ENCODE peak calls at places on chromosome 17, in six cellular contexts. One of them, this sample, is unnamed.

GRCh38 chr17:14739656-14740431 is 439.0 kb downstream of the HS3ST3B1 start:
- DNase-seq in cardiac fibroblast: no peak
- DNase-seq in IMR-90: no peak
- DNase-seq in choroid plexus epithelial cell: no peak
- DNase-seq in NB4: peak; percentile 44
- DNase-seq in A673: no peak
- DNase-seq in this sample: no peak

GRCh38 chr17:2250140-2251095 is 53.2 kb downstream of the SMG6 start:
- DNase-seq in cardiac fibroblast: no peak
- DNase-seq in IMR-90: peak; percentile 58
- DNase-seq in choroid plexus epithelial cell: no peak
- DNase-seq in NB4: no peak
- DNase-seq in A673: no peak
- DNase-seq in this sample: no peak

GRCh38 chr17:82345151-82345976 is 11.8 kb upstream of the SECTM1 start:
- DNase-seq in cardiac fibroblast: no peak
- DNase-seq in IMR-90: no peak
- DNase-seq in choroid plexus epithelial cell: no peak
- DNase-seq in NB4: no peak
- DNase-seq in A673: no peak
- DNase-seq in this sample: no peak

GRCh38 chr17:75610103-75610984 is 22.7 kb downstream of the MYO15B start:
- DNase-seq in cardiac fibroblast: no peak
- DNase-seq in IMR-90: no peak
- DNase-seq in choroid plexus epithelial cell: no peak
- DNase-seq in NB4: no peak
- DNase-seq in A673: no peak
- DNase-seq in this sample: no peak

GRCh38 chr17:60535382-60536279 is 9.6 kb upstream of the APPBP2 start:
- DNase-seq in cardiac fibroblast: peak; percentile 21
- DNase-seq in IMR-90: peak; percentile 98
- DNase-seq in choroid plexus epithelial cell: peak; percentile 94
- DNase-seq in NB4: no peak
- DNase-seq in A673: no peak
- DNase-seq in this sample: no peak

GRCh38 chr17:82304826-82305726 is 12.3 kb downstream of the CD7 start:
- DNase-seq in cardiac fibroblast: no peak
- DNase-seq in IMR-90: no peak
- DNase-seq in choroid plexus epithelial cell: no peak
- DNase-seq in NB4: no peak
- DNase-seq in A673: no peak
- DNase-seq in this sample: no peak

GRCh38 chr17:7888184-7888920 is at the start of gene CHD3:
- DNase-seq in cardiac fibroblast: peak; percentile 26
- DNase-seq in IMR-90: peak; percentile 21
- DNase-seq in choroid plexus epithelial cell: peak; percentile 50
- DNase-seq in NB4: no peak
- DNase-seq in A673: peak; percentile 10
- DNase-seq in this sample: no peak

GRCh38 chr17:36673637-36674277 is 72.4 kb downstream of the MRM1 start:
- DNase-seq in cardiac fibroblast: no peak
- DNase-seq in IMR-90: no peak
- DNase-seq in choroid plexus epithelial cell: no peak
- DNase-seq in NB4: no peak
- DNase-seq in A673: no peak
- DNase-seq in this sample: no peak

GRCh38 chr17:78174870-78175642 is 6.7 kb downstream of the SYNGR2 start:
- DNase-seq in cardiac fibroblast: no peak
- DNase-seq in IMR-90: no peak
- DNase-seq in choroid plexus epithelial cell: no peak
- DNase-seq in NB4: no peak
- DNase-seq in A673: no peak
- DNase-seq in this sample: no peak
- TF ChIP-seq CTCF in cardiac fibroblast: no peak
- TF ChIP-seq CTCF in IMR-90: no peak
- TF ChIP-seq CTCF in choroid plexus epithelial cell: peak; percentile 22
- TF ChIP-seq CTCF in NB4: no peak
- TF ChIP-seq CTCF in A673: no peak
- TF ChIP-seq CTCF in this sample: peak; percentile 17

GRCh38 chr17:35433075-35433894 is 985 bp upstream of the SLFN12 start:
- DNase-seq in cardiac fibroblast: peak; percentile 99
- DNase-seq in IMR-90: peak; percentile 100
- DNase-seq in choroid plexus epithelial cell: peak; percentile 100
- DNase-seq in NB4: peak; percentile 98
- DNase-seq in A673: peak; percentile 93
- DNase-seq in this sample: peak; percentile 42
- TF ChIP-seq CTCF in cardiac fibroblast: peak; percentile 46
- TF ChIP-seq CTCF in IMR-90: peak; percentile 31
- TF ChIP-seq CTCF in choroid plexus epithelial cell: peak; percentile 57
- TF ChIP-seq CTCF in NB4: no peak
- TF ChIP-seq CTCF in A673: no peak
- TF ChIP-seq CTCF in this sample: peak; percentile 21

GRCh38 chr17:47853616-47854015 is 2.7 kb upstream of the SP6 start:
- DNase-seq in cardiac fibroblast: no peak
- DNase-seq in IMR-90: no peak
- DNase-seq in choroid plexus epithelial cell: no peak
- DNase-seq in NB4: no peak
- DNase-seq in A673: no peak
- DNase-seq in this sample: no peak

GRCh38 chr17:47851764-47852112 is 775 bp upstream of the SP6 start:
- DNase-seq in cardiac fibroblast: no peak
- DNase-seq in IMR-90: no peak
- DNase-seq in choroid plexus epithelial cell: no peak
- DNase-seq in NB4: no peak
- DNase-seq in A673: no peak
- DNase-seq in this sample: no peak

GRCh38 chr17:47850373-47850691 is 631 bp downstream of the SP6 start:
- DNase-seq in cardiac fibroblast: no peak
- DNase-seq in IMR-90: no peak
- DNase-seq in choroid plexus epithelial cell: no peak
- DNase-seq in NB4: no peak
- DNase-seq in A673: no peak
- DNase-seq in this sample: no peak

GRCh38 chr17:47850692-47851573 is at the start of gene SP6:
- DNase-seq in cardiac fibroblast: peak; percentile 48
- DNase-seq in IMR-90: peak; percentile 51
- DNase-seq in choroid plexus epithelial cell: peak; percentile 34
- DNase-seq in NB4: peak; percentile 34
- DNase-seq in A673: no peak
- DNase-seq in this sample: peak; percentile 70

GRCh38 chr17:47852113-47852949 is 1.4 kb upstream of the SP6 start:
- DNase-seq in cardiac fibroblast: no peak
- DNase-seq in IMR-90: no peak
- DNase-seq in choroid plexus epithelial cell: peak; percentile 13
- DNase-seq in NB4: no peak
- DNase-seq in A673: no peak
- DNase-seq in this sample: no peak
- TF ChIP-seq CTCF in cardiac fibroblast: no peak
- TF ChIP-seq CTCF in IMR-90: no peak
- TF ChIP-seq CTCF in choroid plexus epithelial cell: no peak
- TF ChIP-seq CTCF in NB4: no peak
- TF ChIP-seq CTCF in A673: no peak
- TF ChIP-seq CTCF in this sample: no peak

GRCh38 chr17:31533546-31534155 is 142.2 kb downstream of the RAB11FIP4 start:
- DNase-seq in cardiac fibroblast: peak; percentile 76
- DNase-seq in IMR-90: peak; percentile 88
- DNase-seq in choroid plexus epithelial cell: peak; percentile 71
- DNase-seq in NB4: peak; percentile 70
- DNase-seq in A673: peak; percentile 41
- DNase-seq in this sample: peak; percentile 56
- TF ChIP-seq CTCF in cardiac fibroblast: no peak
- TF ChIP-seq CTCF in IMR-90: peak; percentile 56
- TF ChIP-seq CTCF in choroid plexus epithelial cell: peak; percentile 34
- TF ChIP-seq CTCF in NB4: peak; percentile 59
- TF ChIP-seq CTCF in A673: peak; percentile 47
- TF ChIP-seq CTCF in this sample: peak; percentile 41

DNA sequence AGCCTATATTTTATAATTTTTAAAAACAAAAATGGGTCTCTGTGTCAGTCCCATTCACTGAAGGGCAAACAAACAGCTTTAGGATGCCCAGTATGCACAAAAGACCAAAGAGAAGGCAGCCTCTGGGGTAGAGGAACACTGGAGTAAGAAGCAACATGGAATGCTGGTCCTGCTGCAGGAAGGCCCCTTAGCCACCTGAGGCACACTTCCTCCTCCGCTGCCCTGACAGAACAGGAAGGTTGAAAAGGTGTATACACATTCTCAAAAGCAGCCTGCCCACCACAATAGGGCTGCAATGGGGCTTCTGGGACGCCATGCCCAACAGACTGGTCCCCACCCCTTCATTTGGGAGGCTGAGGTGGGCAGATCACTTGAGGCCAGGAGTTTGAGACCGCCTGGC is 19.5 kb downstream of the TOM1L2 start:
- DNase-seq in cardiac fibroblast: no peak
- DNase-seq in IMR-90: no peak
- DNase-seq in choroid plexus epithelial cell: no peak
- DNase-seq in NB4: no peak
- DNase-seq in A673: no peak
- DNase-seq in this sample: no peak
- TF ChIP-seq CTCF in cardiac fibroblast: no peak
- TF ChIP-seq CTCF in IMR-90: no peak
- TF ChIP-seq CTCF in choroid plexus epithelial cell: no peak
- TF ChIP-seq CTCF in NB4: no peak
- TF ChIP-seq CTCF in A673: no peak
- TF ChIP-seq CTCF in this sample: no peak